ENCODE peak calls at places on chromosomes 7 and 10, in seven cellular contexts. Q, M, E, I, Z, V and D are unnamed samples.
A peak's percentile ranks its signal among the peaks of the same experiment; 100 is the strongest.

GRCh38 chr10:26540601-26541000 is 102.5 kb downstream of the APBB1IP start:
- DNase-seq in E (no peak), Z (no peak), V (no peak), I (no peak), M (peak; percentile 19), Q (no peak), D (no peak)

GRCh38 chr7:123472751-123473150 is 61.6 kb downstream of the IQUB start:
- DNase-seq in Z (no peak), Q (no peak), V (no peak), I (no peak), E (no peak), M (no peak), D (no peak)

GRCh38 chr10:112519129-112519761 is 72.2 kb downstream of the VTI1A start:
- DNase-seq in Z (no peak), V (no peak), Q (no peak), E (peak; percentile 85), I (no peak), M (no peak), D (no peak)

GRCh38 chr7:25168145-25168544 is 43.1 kb upstream of the CYCS start:
- DNase-seq in Z (no peak), V (no peak), M (no peak), I (no peak), Q (no peak), E (no peak), D (no peak)

GRCh38 chr7:50857804-50858203 is 75.1 kb upstream of the GRB10 start:
- DNase-seq in Q (no peak), E (no peak), I (no peak), V (no peak), M (no peak), Z (no peak), D (no peak)

GRCh38 chr7:151125459-151125834 is 39.2 kb downstream of the AGAP3 start:
- DNase-seq in Q (no peak), M (peak; percentile 38), I (no peak), V (no peak), Z (peak; percentile 16), E (peak; percentile 50), D (peak; percentile 83)

GRCh38 chr7:81769891-81770818 is at the start of gene HGF:
- DNase-seq in V (no peak), M (peak; percentile 95), Z (peak; percentile 81), Q (no peak), I (peak; percentile 21), E (no peak), D (peak; percentile 14)

GRCh38 chr10:1398626-1399410 is 338.5 kb downstream of the ADARB2 start:
- DNase-seq in V (no peak), Z (no peak), Q (no peak), I (no peak), E (no peak), M (no peak), D (no peak)

GRCh38 chr7:39622609-39623311 is 612 bp upstream of the RALA start:
- DNase-seq in E (no peak), V (peak; percentile 21), I (no peak), Q (no peak), M (no peak), Z (no peak), D (no peak)

GRCh38 chr10:102344067-102344466 is 51.4 kb upstream of the NFKB2 start:
- DNase-seq in V (no peak), I (no peak), Q (no peak), M (peak; percentile 11), Z (peak; percentile 83), E (no peak), D (no peak)

GRCh38 chr7:97732567-97733275 is 835 bp downstream of the TAC1 start:
- DNase-seq in Q (no peak), E (no peak), M (no peak), I (no peak), Z (no peak), V (no peak), D (no peak)

GRCh38 chr10:87771871-87772500 is 46.0 kb downstream of the ATAD1 start:
- DNase-seq in I (no peak), V (no peak), E (peak; percentile 47), M (peak; percentile 59), Q (peak; percentile 3), Z (peak; percentile 63), D (no peak)

GRCh38 chr10:70779685-70780369 is 5.3 kb downstream of the TBATA start:
- DNase-seq in M (no peak), Q (no peak), I (no peak), Z (peak; percentile 32), E (peak; percentile 29), V (peak; percentile 11), D (peak; percentile 51)

GRCh38 chr10:79404690-79405131 is 40.7 kb downstream of the ZCCHC24 start:
- DNase-seq in Z (no peak), E (no peak), Q (no peak), V (no peak), M (no peak), I (no peak), D (no peak)

GRCh38 chr10:79405221-79405994 is 40.0 kb downstream of the ZCCHC24 start:
- DNase-seq in Z (no peak), Q (no peak), M (peak; percentile 74), I (no peak), V (no peak), E (no peak), D (no peak)

GRCh38 chr10:79402951-79403350 is 42.5 kb downstream of the ZCCHC24 start:
- DNase-seq in V (no peak), Z (no peak), Q (no peak), I (no peak), E (no peak), M (no peak), D (no peak)

GRCh38 chr10:79403441-79404230 is 41.8 kb downstream of the ZCCHC24 start:
- DNase-seq in Q (no peak), V (no peak), E (no peak), M (peak; percentile 91), I (no peak), Z (no peak), D (no peak)

DNA sequence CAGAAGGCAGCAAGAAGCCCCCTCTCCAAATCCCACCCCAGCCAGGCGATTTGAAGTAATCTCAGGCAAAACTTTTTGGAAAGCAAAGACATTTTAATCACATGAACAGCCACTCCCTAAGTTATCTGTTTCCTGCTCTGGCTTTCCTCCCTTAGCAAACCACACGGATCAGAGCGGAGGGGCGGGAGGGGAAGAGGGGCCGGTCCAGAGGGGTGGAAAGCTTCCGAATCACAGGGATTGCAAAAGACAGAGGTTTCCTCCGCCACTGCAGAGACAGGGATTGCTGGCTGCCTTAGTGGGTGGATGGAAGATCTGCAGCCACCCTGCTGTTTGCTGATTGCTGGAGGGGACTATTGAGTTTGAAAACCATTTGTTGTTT is 41.2 kb downstream of the ZCCHC24 start:
- DNase-seq in V (no peak), I (peak; percentile 83), M (peak; percentile 98), Z (peak; percentile 88), E (no peak), Q (no peak), D (no peak)
- H3K4me1 ChIP-seq in V (peaks cover 53% of the 10 kb centered on the region), I (peaks cover 76% of the 10 kb centered on the region), M (peaks cover 68% of the 10 kb centered on the region), Z (peaks cover 84% of the 10 kb centered on the region), E (no peaks in the 10 kb centered on the region), Q (no peaks in the 10 kb centered on the region), D (peaks cover 98% of the 10 kb centered on the region)

GRCh38 chr10:51620131-51620530 is 79.3 kb downstream of the CSTF2T start:
- DNase-seq in M (no peak), Q (no peak), E (no peak), Z (no peak), V (no peak), I (no peak), D (no peak)
- H3K4me3 ChIP-seq in M (no peak overlapping the region), Q (no peak overlapping the region), E (no peak overlapping the region), Z (no peak overlapping the region), V (no peak overlapping the region), I (no peak overlapping the region), D (no peak overlapping the region)

DNA sequence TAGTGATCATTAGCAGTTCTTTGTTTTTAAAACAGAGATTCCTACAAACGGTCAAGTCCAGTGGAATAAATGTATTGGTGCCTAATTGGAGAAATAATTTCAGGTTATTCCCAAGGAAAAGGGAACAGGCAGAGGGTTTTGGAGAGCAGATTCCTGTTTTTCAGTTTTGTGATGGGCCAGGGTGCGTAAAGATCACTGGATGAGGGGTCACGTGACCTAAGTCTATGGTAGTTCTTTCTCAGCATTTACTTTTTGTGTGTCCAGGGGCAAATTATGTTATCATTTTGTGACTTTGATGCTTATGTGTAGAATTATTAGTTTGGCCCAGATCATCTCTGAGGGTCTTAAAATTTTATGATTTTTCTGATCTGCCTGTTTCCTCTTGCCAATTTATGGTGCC is 15.2 kb downstream of the CHN2 start:
- DNase-seq in E (no peak), I (no peak), M (no peak), V (no peak), Z (no peak), Q (no peak), D (no peak)
- H3K36me3 ChIP-seq in E (no peaks in the 10 kb centered on the region), I (no peaks in the 10 kb centered on the region), M (no peaks in the 10 kb centered on the region), V (no peaks in the 10 kb centered on the region), Z (no peaks in the 10 kb centered on the region), Q (no peaks in the 10 kb centered on the region), D (no peaks in the 10 kb centered on the region)

GRCh38 chr7:37196631-37197030 is 252.0 kb downstream of the ELMO1 start:
- DNase-seq in E (no peak), Q (no peak), I (no peak), Z (no peak), V (no peak), M (no peak), D (no peak)

GRCh38 chr7:37201003-37201875 is 247.4 kb downstream of the ELMO1 start:
- DNase-seq in Z (peak; percentile 85), M (peak; percentile 91), E (peak; percentile 72), Q (peak; percentile 13), V (peak; percentile 73), I (peak; percentile 74), D (no peak)

GRCh38 chr7:37201876-37202198 is 246.8 kb downstream of the ELMO1 start:
- DNase-seq in M (no peak), Z (no peak), E (no peak), Q (no peak), V (no peak), I (no peak), D (no peak)

GRCh38 chr7:37198188-37198905 is 250.3 kb downstream of the ELMO1 start:
- DNase-seq in Z (no peak), I (no peak), Q (no peak), E (no peak), V (no peak), M (no peak), D (no peak)

DNA sequence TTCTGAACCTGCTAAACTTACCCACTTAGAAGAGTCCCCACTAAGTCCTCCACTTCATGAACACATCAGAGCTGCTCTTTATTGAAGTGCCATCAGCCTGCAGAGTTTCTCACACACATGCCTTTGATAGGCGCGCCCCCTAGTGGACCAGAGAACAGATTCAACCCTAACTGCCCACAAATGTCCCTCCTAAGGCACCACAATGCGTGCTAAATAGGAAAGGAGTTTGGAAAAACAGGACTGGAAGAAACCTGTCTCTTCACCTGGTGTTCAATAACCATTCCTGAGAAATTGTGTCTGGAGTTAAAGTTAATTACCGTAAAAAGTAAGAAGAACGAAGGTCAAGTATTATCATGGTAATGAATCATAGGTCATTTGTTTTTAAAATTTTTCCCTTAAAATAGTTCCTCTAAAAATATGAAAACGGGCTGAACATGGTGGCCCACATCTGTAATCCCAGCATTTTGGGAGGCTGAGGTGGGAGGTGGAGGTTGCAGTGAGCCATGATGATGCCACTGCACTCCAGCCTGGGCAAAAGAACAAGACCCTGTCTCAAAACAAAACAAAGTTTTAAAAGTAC is 249.7 kb downstream of the ELMO1 start:
- DNase-seq in M (peak; percentile 87), E (peak; percentile 77), I (peak; percentile 54), V (peak; percentile 66), Q (peak; percentile 53), Z (peak; percentile 78), D (peak; percentile 78)
- H3K4me1 ChIP-seq in M (peaks cover 17% of the 10 kb centered on the region), E (no peaks in the 10 kb centered on the region), I (peaks cover 4% of the 10 kb centered on the region), V (no peaks in the 10 kb centered on the region), Q (no peaks in the 10 kb centered on the region), Z (no peaks in the 10 kb centered on the region), D (peaks cover 12% of the 10 kb centered on the region)